ENCODE peak calls at places on chromosome 9, in nine cellular contexts. Z is T-helper 9 cell; U is AG09319; P is left colon; B is effector CD4-positive, alpha-beta T cell; E is EL; T is stimulated activated CD4-positive, alpha-beta T cell treated with anti-CD3 and anti-CD28 coated beads, Interleukin-2, amount 100 ng/mL, for 24 hours; I is posterior cingulate gyrus; V is posterior vena cava. Q is an unnamed sample.

GRCh38 chr9:75096796-75097195 is 8.5 kb downstream of the OSTF1 start:
- DNase-seq in Z (no peak), U (no peak), P (no peak), B (no peak), E (no peak), T (no peak), I (no peak), V (no peak), Q (no peak)

GRCh38 chr9:129582865-129583264 is 38.0 kb downstream of the C9orf50 start:
- DNase-seq in Z (no peak), U (no peak), P (no peak), B (no peak), E (no peak), T (no peak), I (no peak), V (no peak), Q (no peak)

GRCh38 chr9:123309611-123310010 is 41.2 kb upstream of the STRBP start:
- DNase-seq in Z (no peak), U (no peak), P (no peak), B (no peak), E (no peak), T (no peak), I (no peak), V (no peak), Q (no peak)

GRCh38 chr9:38207247-38207778 is 138.3 kb upstream of the SHB start:
- DNase-seq in Z (no peak), U (no peak), P (no peak), B (no peak), E (no peak), T (no peak), I (no peak), V (no peak), Q (no peak)

GRCh38 chr9:93959739-93960154 is 4.6 kb upstream of the BARX1 start:
- DNase-seq in Z (no peak), U (no peak), P (no peak), B (no peak), E (no peak), T (no peak), I (no peak), V (no peak), Q (no peak)

GRCh38 chr9:111483862-111484563 is at the start of gene ECPAS:
- DNase-seq in Z (peak), U (peak), P (peak), B (peak), E (peak), T (peak), I (peak), V (peak), Q (peak)

GRCh38 chr9:128396970-128397613 is 23.6 kb upstream of the CERCAM start:
- DNase-seq in Z (no peak), U (no peak), P (no peak), B (no peak), E (no peak), T (no peak), I (no peak), V (no peak), Q (no peak)

GRCh38 chr9:105309531-105309931 is 65.1 kb downstream of the SLC44A1 start:
- DNase-seq in Z (no peak), U (no peak), P (no peak), B (no peak), E (no peak), T (no peak), I (no peak), V (no peak), Q (no peak)

GRCh38 chr9:81829201-81829882 is 98.9 kb upstream of the SPATA31D4 start:
- DNase-seq in Z (no peak), U (no peak), P (no peak), B (no peak), E (no peak), T (no peak), I (no peak), V (no peak), Q (no peak)

GRCh38 chr9:124950050-124950718 is 9.3 kb upstream of the GOLGA1 start:
- DNase-seq in Z (no peak), U (no peak), P (no peak), B (no peak), E (no peak), T (no peak), I (no peak), V (no peak), Q (no peak)

GRCh38 chr9:33294670-33295432 is 4.5 kb downstream of the NFX1 start:
- DNase-seq in Z (no peak), U (no peak), P (no peak), B (no peak), E (no peak), T (no peak), I (no peak), V (no peak), Q (no peak)

GRCh38 chr9:2174321-2174720 is 159.2 kb downstream of the SMARCA2 start:
- DNase-seq in Z (no peak), U (no peak), P (no peak), B (no peak), E (no peak), T (no peak), I (no peak), V (no peak), Q (no peak)

Q was measured in DMS 273 treated with DMSO at 0.1 percent for 48 hours.